ENCODE peak calls at places on chromosomes 13 and 19, in five cellular contexts. One of them, this sample, is unnamed.

GRCh38 chr13:103878891-103879605 is 812.8 kb upstream of the SLC10A2 start:
- DNase-seq in SK-N-SH: no peak
- DNase-seq in GM12878: no peak
- DNase-seq in K562: no peak
- DNase-seq in IMR-90: no peak
- DNase-seq in this sample: no peak

GRCh38 chr19:22422220-22422619 is at the start of gene ZNF98:
- DNase-seq in SK-N-SH: no peak
- DNase-seq in GM12878: no peak
- DNase-seq in K562: no peak
- DNase-seq in IMR-90: no peak
- DNase-seq in this sample: no peak

GRCh38 chr13:61600360-61601033 is 184.8 kb upstream of the PCDH20 start:
- DNase-seq in GM12878: no peak
- DNase-seq in K562: no peak
- DNase-seq in SK-N-SH: no peak
- DNase-seq in IMR-90: no peak
- DNase-seq in this sample: no peak

GRCh38 chr19:57642396-57643046 is 9.6 kb downstream of the ZNF211 start:
- DNase-seq in SK-N-SH: no peak
- DNase-seq in IMR-90: no peak
- DNase-seq in GM12878: no peak
- DNase-seq in K562: no peak
- DNase-seq in this sample: no peak

GRCh38 chr19:32824136-32824835 is 45.3 kb downstream of the SLC7A9 start:
- DNase-seq in IMR-90: no peak
- DNase-seq in K562: no peak
- DNase-seq in GM12878: no peak
- DNase-seq in SK-N-SH: peak; percentile 59
- DNase-seq in this sample: no peak

GRCh38 chr19:18541992-18542935 is 1.1 kb downstream of the FKBP8 start:
- DNase-seq in K562: peak; percentile 41
- DNase-seq in GM12878: no peak
- DNase-seq in IMR-90: no peak
- DNase-seq in SK-N-SH: no peak
- DNase-seq in this sample: no peak

GRCh38 chr13:64278493-64278892 is 2862.8 kb upstream of the PCDH20 start:
- DNase-seq in GM12878: no peak
- DNase-seq in IMR-90: peak; percentile 78
- DNase-seq in K562: no peak
- DNase-seq in SK-N-SH: no peak
- DNase-seq in this sample: no peak

GRCh38 chr19:6730153-6730804 is 7.1 kb downstream of the GPR108 start:
- DNase-seq in GM12878: no peak
- DNase-seq in K562: peak; percentile 96
- DNase-seq in IMR-90: no peak
- DNase-seq in SK-N-SH: peak; percentile 71
- DNase-seq in this sample: peak; percentile 49

GRCh38 chr13:51286135-51287002 is 53.1 kb upstream of the SERPINE3 start:
- DNase-seq in K562: peak; percentile 66
- DNase-seq in SK-N-SH: peak; percentile 80
- DNase-seq in GM12878: peak; percentile 7
- DNase-seq in IMR-90: peak; percentile 43
- DNase-seq in this sample: peak; percentile 63

GRCh38 chr19:16660763-16661479 is at the start of gene TMEM38A:
- DNase-seq in K562: peak; percentile 56
- DNase-seq in GM12878: no peak
- DNase-seq in IMR-90: no peak
- DNase-seq in SK-N-SH: peak; percentile 84
- DNase-seq in this sample: no peak

GRCh38 chr13:42348576-42348975 is 76.6 kb downstream of the AKAP11 start:
- DNase-seq in IMR-90: no peak
- DNase-seq in K562: no peak
- DNase-seq in SK-N-SH: no peak
- DNase-seq in GM12878: no peak
- DNase-seq in this sample: no peak

GRCh38 chr13:98821372-98822237 is 69.1 kb upstream of the SLC15A1 start:
- DNase-seq in GM12878: no peak
- DNase-seq in SK-N-SH: peak; percentile 45
- DNase-seq in IMR-90: no peak
- DNase-seq in K562: no peak
- DNase-seq in this sample: peak; percentile 33

GRCh38 chr19:52748336-52748950 is 13.6 kb upstream of the ZNF611 start:
- DNase-seq in GM12878: peak; percentile 4
- DNase-seq in IMR-90: peak; percentile 57
- DNase-seq in K562: peak; percentile 56
- DNase-seq in SK-N-SH: peak; percentile 35
- DNase-seq in this sample: no peak

GRCh38 chr13:30829788-30830637 is 76.1 kb upstream of the MEDAG start:
- DNase-seq in K562: no peak
- DNase-seq in SK-N-SH: no peak
- DNase-seq in IMR-90: no peak
- DNase-seq in GM12878: no peak
- DNase-seq in this sample: no peak

GRCh38 chr13:26300140-26300539 is 46.2 kb downstream of the CDK8 start:
- DNase-seq in K562: peak; percentile 27
- DNase-seq in SK-N-SH: no peak
- DNase-seq in IMR-90: peak; percentile 86
- DNase-seq in GM12878: no peak
- DNase-seq in this sample: no peak

DNA sequence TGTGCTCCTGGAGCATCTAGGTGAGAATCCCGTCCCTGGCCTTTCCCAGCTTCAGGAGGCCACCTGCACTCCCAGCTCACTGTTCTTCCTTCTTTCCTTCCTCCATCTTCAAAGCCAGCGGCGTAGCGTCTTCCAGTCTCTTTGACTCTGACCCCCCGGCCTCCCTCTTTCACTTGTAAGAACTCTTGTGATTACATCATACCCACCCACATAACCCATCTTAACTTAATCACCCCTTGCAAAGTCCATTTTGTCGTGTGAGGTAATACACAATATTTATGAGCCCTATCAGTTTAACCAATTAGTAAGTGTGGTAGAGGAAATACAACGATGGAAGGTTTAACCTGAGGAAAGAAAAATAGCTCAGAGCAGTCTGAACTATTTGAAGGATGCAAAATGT is 4.6 kb upstream of the CDC16 start:
- DNase-seq in IMR-90: peak; percentile 63
- DNase-seq in SK-N-SH: no peak
- DNase-seq in K562: peak; percentile 28
- DNase-seq in GM12878: no peak
- DNase-seq in this sample: no peak
- TF ChIP-seq RCOR1 in IMR-90: no peak
- TF ChIP-seq RCOR1 in SK-N-SH: no peak
- TF ChIP-seq RCOR1 in K562: no peak
- TF ChIP-seq RCOR1 in GM12878: no peak
- TF ChIP-seq RCOR1 in this sample: no peak

DNA sequence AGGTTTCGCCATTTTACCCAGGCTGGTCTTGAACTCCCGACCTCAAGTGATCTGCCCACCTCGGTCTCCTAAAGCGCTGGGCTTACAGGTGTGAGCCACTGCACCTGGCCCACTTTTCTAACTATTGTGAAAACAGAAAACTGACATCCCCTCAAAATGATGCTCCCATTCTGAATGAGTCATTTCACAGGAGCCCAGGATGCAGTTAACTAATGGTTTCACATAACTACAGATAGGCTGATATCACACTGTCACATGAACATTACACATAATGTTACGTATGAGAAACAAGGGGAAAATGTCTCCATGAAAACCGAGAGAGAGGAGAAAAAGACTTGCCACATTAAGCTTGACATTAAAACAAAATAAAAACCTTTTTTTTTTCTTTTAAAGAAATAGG is 37.5 kb downstream of the N4BP2L2 start:
- DNase-seq in SK-N-SH: no peak
- DNase-seq in GM12878: no peak
- DNase-seq in K562: no peak
- DNase-seq in IMR-90: peak; percentile 7
- DNase-seq in this sample: no peak
- TF ChIP-seq RCOR1 in SK-N-SH: no peak
- TF ChIP-seq RCOR1 in GM12878: no peak
- TF ChIP-seq RCOR1 in K562: no peak
- TF ChIP-seq RCOR1 in IMR-90: no peak
- TF ChIP-seq RCOR1 in this sample: no peak

GRCh38 chr19:13064092-13064489 is 38.6 kb downstream of the LYL1 start:
- DNase-seq in K562: no peak
- DNase-seq in IMR-90: no peak
- DNase-seq in GM12878: no peak
- DNase-seq in SK-N-SH: no peak
- DNase-seq in this sample: no peak
- TF ChIP-seq RCOR1 in K562: no peak
- TF ChIP-seq RCOR1 in IMR-90: no peak
- TF ChIP-seq RCOR1 in GM12878: no peak
- TF ChIP-seq RCOR1 in SK-N-SH: no peak
- TF ChIP-seq RCOR1 in this sample: no peak

DNA sequence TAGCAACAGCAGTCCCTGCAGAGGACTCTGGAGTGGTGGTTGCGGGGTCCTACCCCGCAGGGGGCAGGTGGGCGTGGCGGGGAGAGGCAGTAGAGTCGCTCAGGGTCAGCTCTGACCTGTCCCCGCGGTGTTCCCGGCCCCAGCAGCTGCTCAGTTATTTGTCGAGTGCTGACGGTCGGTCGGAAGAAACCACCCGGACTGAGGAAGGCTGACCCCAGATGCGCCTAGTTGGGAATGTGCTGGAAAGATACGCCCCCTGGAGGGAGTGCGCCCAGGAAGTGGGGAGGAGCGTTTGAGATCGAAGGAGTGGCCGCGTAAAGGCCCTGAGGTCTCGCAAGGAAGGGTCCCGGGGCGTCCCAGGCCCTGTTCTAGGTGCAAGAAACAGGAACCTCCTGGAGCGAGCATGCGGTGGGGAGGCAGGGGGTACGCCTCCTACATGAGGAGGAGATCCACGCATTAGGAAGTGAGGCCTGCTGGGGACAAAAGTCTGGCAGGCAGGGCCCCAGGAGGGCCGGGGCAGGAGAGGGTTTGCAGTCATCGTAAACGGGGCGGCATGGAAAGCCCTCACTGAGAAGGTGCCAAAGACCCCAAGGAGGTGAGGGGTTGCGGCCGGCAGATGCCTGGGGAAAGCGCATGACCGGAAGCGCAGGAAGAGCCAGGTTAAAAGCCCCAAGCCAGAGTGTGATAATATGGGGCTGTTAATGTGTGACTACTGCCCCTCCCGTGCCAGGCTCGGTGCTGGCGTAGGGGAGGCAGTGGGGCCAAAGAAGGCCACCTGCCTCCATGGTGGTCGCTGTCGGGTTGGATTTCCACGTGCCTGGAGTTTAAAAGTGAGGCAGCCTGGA is 9.1 kb downstream of the CCDC8 start:
- DNase-seq in K562: peak; percentile 33
- DNase-seq in IMR-90: peak; percentile 31
- DNase-seq in SK-N-SH: no peak
- DNase-seq in GM12878: no peak
- DNase-seq in this sample: peak; percentile 80
- TF ChIP-seq RCOR1 in K562: no peak
- TF ChIP-seq RCOR1 in IMR-90: no peak
- TF ChIP-seq RCOR1 in SK-N-SH: no peak
- TF ChIP-seq RCOR1 in GM12878: no peak
- TF ChIP-seq RCOR1 in this sample: no peak

GRCh38 chr13:75220238-75220542 is 261.8 kb downstream of the TBC1D4 start:
- DNase-seq in K562: no peak
- DNase-seq in GM12878: no peak
- DNase-seq in SK-N-SH: no peak
- DNase-seq in IMR-90: no peak
- DNase-seq in this sample: no peak

GRCh38 chr13:75222031-75222430 is 259.9 kb downstream of the TBC1D4 start:
- DNase-seq in IMR-90: peak; percentile 33
- DNase-seq in SK-N-SH: no peak
- DNase-seq in GM12878: no peak
- DNase-seq in K562: no peak
- DNase-seq in this sample: no peak

GRCh38 chr13:75219479-75220237 is 262.3 kb downstream of the TBC1D4 start:
- DNase-seq in SK-N-SH: peak; percentile 89
- DNase-seq in GM12878: peak; percentile 7
- DNase-seq in IMR-90: peak; percentile 57
- DNase-seq in K562: peak; percentile 70
- DNase-seq in this sample: peak; percentile 58

GRCh38 chr13:75214846-75215245 is 267.1 kb downstream of the TBC1D4 start:
- DNase-seq in K562: no peak
- DNase-seq in SK-N-SH: no peak
- DNase-seq in GM12878: no peak
- DNase-seq in IMR-90: no peak
- DNase-seq in this sample: no peak

DNA sequence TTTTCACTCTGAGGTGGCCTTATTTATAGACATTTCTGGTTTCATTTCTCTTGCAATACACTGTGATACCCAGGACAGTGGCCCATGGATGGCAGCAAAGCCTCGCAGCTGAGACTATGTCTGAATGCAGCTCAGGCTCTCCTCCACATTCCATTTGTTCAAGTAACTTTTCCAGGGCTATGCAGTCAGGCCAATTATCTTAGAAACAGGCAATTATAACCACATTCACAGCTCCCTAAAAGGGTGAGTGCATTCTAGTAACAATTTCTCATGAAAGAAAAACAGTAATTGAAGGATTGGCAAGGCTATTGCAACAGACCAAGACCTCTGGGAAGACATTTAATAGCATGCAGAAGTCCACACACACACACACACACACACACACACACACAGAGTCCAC is 264.0 kb downstream of the TBC1D4 start:
- DNase-seq in K562: no peak
- DNase-seq in GM12878: no peak
- DNase-seq in IMR-90: peak; percentile 4
- DNase-seq in SK-N-SH: no peak
- DNase-seq in this sample: no peak
- TF ChIP-seq RCOR1 in K562: no peak
- TF ChIP-seq RCOR1 in GM12878: no peak
- TF ChIP-seq RCOR1 in IMR-90: no peak
- TF ChIP-seq RCOR1 in SK-N-SH: no peak
- TF ChIP-seq RCOR1 in this sample: no peak

DNA sequence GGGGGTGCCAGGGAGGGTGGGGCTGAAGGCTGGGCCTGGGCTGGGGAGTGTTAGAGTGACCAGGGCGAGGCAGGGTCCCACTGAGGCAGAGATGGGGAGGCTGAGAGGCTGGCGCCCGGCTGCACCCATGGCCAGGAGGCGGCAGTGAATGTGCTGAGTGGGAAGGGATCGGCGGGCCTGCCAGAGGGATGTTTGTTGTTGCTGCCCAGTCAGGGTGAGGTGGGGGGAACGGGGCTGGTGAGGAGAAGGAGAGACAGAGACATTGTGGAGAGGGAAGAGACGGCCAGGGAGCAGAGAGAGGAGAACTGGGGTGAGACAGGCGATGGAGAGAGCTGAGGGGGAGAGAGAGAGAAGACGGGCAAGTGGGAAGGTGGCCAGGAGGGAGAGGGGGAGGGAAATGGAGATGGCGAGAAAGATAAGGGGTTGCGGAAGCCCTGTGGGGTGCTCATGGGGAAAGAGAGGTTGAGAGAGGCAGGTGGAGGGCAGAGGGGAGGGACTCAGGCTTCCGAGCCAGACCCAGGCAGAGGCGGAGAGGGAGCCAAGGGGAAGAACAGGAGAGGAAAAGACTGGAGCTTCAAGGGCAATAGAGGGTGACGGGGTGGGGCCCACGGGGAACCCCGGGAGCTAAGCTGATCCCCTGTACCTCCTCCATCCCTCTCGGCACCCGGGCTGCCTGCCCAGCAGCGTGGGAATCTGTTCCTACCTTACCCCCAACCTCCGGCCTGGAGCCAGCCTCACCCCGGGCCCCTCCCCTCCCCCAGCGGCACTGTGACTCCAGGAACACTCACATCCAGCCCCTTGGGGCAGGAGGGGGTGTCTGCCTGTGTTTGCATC is 690 bp upstream of the B3GNT8 start:
- DNase-seq in SK-N-SH: peak; percentile 56
- DNase-seq in IMR-90: no peak
- DNase-seq in K562: peak; percentile 72
- DNase-seq in GM12878: no peak
- DNase-seq in this sample: no peak
- TF ChIP-seq RCOR1 in SK-N-SH: no peak
- TF ChIP-seq RCOR1 in IMR-90: no peak
- TF ChIP-seq RCOR1 in K562: no peak
- TF ChIP-seq RCOR1 in GM12878: no peak
- TF ChIP-seq RCOR1 in this sample: no peak

This sample was measured in A549.